ENCODE peak calls at places on chromosomes 2 and 18, in five cellular contexts. One of them, this sample, is unnamed.

GRCh38 chr2:30664761-30665358 is 142.4 kb downstream of the CAPN13 start:
- DNase-seq in fibroblast of mammary gland: peak
- DNase-seq in epithelial cell of esophagus: peak
- DNase-seq in fibroblast of lung: peak
- DNase-seq in mucosa of descending colon: no peak
- DNase-seq in this sample: peak

GRCh38 chr2:197261808-197262226 is 48.8 kb downstream of the ANKRD44 start:
- DNase-seq in fibroblast of mammary gland: no peak
- DNase-seq in epithelial cell of esophagus: no peak
- DNase-seq in fibroblast of lung: peak
- DNase-seq in mucosa of descending colon: no peak
- DNase-seq in this sample: peak

GRCh38 chr2:121907905-121908304 is 152.5 kb downstream of the TSN start:
- DNase-seq in fibroblast of mammary gland: no peak
- DNase-seq in epithelial cell of esophagus: no peak
- DNase-seq in fibroblast of lung: no peak
- DNase-seq in mucosa of descending colon: no peak
- DNase-seq in this sample: no peak

GRCh38 chr18:43279015-43279758 is 1.9 kb upstream of the SYT4 start:
- DNase-seq in fibroblast of mammary gland: peak
- DNase-seq in epithelial cell of esophagus: peak
- DNase-seq in fibroblast of lung: peak
- DNase-seq in mucosa of descending colon: no peak
- DNase-seq in this sample: peak

GRCh38 chr2:83574614-83575013 is 884.5 kb downstream of the SUCLG1 start:
- DNase-seq in fibroblast of mammary gland: no peak
- DNase-seq in epithelial cell of esophagus: no peak
- DNase-seq in fibroblast of lung: no peak
- DNase-seq in mucosa of descending colon: no peak
- DNase-seq in this sample: no peak

GRCh38 chr18:74784791-74785190 is 187.1 kb downstream of the ZNF407 start:
- DNase-seq in fibroblast of mammary gland: no peak
- DNase-seq in epithelial cell of esophagus: no peak
- DNase-seq in fibroblast of lung: no peak
- DNase-seq in mucosa of descending colon: no peak
- DNase-seq in this sample: no peak

GRCh38 chr2:48114256-48114655 is 208.0 kb upstream of the FBXO11 start:
- DNase-seq in fibroblast of mammary gland: peak
- DNase-seq in epithelial cell of esophagus: peak
- DNase-seq in fibroblast of lung: peak
- DNase-seq in mucosa of descending colon: no peak
- DNase-seq in this sample: peak

GRCh38 chr18:61893304-61893970 is 630 bp upstream of the RNF152 start:
- DNase-seq in fibroblast of mammary gland: peak
- DNase-seq in epithelial cell of esophagus: peak
- DNase-seq in fibroblast of lung: peak
- DNase-seq in mucosa of descending colon: peak
- DNase-seq in this sample: peak

GRCh38 chr2:206164261-206164862 is 4.7 kb downstream of the EEF1B2 start:
- DNase-seq in fibroblast of mammary gland: peak
- DNase-seq in epithelial cell of esophagus: peak
- DNase-seq in fibroblast of lung: peak
- DNase-seq in mucosa of descending colon: no peak
- DNase-seq in this sample: peak

GRCh38 chr18:80012714-80013113 is 21.5 kb upstream of the RBFA start:
- DNase-seq in fibroblast of mammary gland: no peak
- DNase-seq in epithelial cell of esophagus: no peak
- DNase-seq in fibroblast of lung: no peak
- DNase-seq in mucosa of descending colon: no peak
- DNase-seq in this sample: no peak

GRCh38 chr2:160087854-160088745 is 25.7 kb upstream of the PLA2R1 start:
- DNase-seq in fibroblast of mammary gland: peak
- DNase-seq in epithelial cell of esophagus: peak
- DNase-seq in fibroblast of lung: no peak
- DNase-seq in mucosa of descending colon: no peak
- DNase-seq in this sample: no peak
- TF ChIP-seq CTCF in fibroblast of mammary gland: peak
- TF ChIP-seq CTCF in epithelial cell of esophagus: peak
- TF ChIP-seq CTCF in fibroblast of lung: no peak
- TF ChIP-seq CTCF in mucosa of descending colon: no peak
- TF ChIP-seq CTCF in this sample: peak

DNA sequence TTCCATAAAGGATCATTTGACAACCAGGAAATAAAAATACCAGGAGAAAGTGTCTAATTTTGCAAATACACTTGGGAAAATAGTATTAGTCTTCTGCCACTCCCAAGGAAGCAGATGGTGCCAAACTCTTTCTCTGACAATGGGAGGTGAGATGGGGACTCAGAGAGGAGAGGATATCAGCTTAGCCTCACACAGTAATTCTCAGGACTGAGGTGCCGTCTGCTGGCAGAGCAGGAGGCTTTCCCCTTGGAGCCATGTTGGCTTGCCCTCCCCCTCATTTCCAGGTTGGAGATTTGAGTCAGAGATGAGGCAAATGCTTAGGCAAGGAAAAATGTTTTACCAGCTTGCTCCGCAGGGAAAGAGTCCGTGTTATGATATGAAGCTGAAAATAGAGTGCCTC is 107.6 kb upstream of the CELF4 start:
- DNase-seq in fibroblast of mammary gland: no peak
- DNase-seq in epithelial cell of esophagus: no peak
- DNase-seq in fibroblast of lung: no peak
- DNase-seq in mucosa of descending colon: no peak
- DNase-seq in this sample: no peak
- TF ChIP-seq CTCF in fibroblast of mammary gland: no peak
- TF ChIP-seq CTCF in epithelial cell of esophagus: no peak
- TF ChIP-seq CTCF in fibroblast of lung: no peak
- TF ChIP-seq CTCF in mucosa of descending colon: no peak
- TF ChIP-seq CTCF in this sample: no peak

DNA sequence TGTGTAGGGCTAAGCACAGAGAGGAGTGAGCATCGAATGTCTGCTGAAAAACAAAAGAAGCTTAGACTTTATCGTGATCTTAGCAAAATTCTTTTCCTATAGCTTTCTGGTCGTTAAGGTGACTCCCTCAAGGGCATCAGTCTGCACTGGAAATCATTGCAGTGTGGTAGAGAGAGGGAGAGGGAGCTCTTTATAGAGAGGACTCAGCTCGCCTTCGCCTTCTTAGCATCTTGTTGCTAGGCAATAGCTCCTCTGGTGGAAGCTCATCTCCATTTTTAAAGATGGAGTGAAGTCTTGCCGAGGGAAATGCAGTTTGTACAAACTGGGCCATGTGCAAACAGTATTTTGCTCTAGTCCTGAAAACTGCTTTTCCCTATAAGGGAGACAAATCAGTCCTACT is 62.9 kb upstream of the SLC38A11 start:
- DNase-seq in fibroblast of mammary gland: no peak
- DNase-seq in epithelial cell of esophagus: no peak
- DNase-seq in fibroblast of lung: peak
- DNase-seq in mucosa of descending colon: no peak
- DNase-seq in this sample: peak
- TF ChIP-seq CTCF in fibroblast of mammary gland: no peak
- TF ChIP-seq CTCF in epithelial cell of esophagus: no peak
- TF ChIP-seq CTCF in fibroblast of lung: no peak
- TF ChIP-seq CTCF in mucosa of descending colon: no peak
- TF ChIP-seq CTCF in this sample: no peak

DNA sequence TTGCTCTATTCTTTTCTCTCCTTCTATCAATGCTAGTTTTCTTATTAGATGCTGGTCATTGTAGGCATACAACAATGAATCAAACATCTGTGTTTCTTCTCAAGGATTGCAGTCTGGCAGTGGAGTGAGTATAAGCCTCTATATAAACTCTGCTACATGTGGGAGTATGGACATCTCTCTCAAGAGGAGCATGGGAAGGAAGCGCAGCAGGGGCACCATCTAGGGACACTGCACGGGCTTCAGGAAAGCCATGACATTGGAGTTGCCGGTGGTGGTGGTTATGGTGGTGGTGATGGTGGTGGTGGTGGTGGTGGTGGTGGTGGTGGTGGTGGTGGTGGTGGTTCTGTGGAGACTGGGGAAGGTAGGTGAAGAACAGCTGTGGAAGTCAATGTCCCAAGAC is 462.6 kb downstream of the RNF144A start:
- DNase-seq in fibroblast of mammary gland: no peak
- DNase-seq in epithelial cell of esophagus: no peak
- DNase-seq in fibroblast of lung: no peak
- DNase-seq in mucosa of descending colon: no peak
- DNase-seq in this sample: no peak
- TF ChIP-seq CTCF in fibroblast of mammary gland: no peak
- TF ChIP-seq CTCF in epithelial cell of esophagus: no peak
- TF ChIP-seq CTCF in fibroblast of lung: no peak
- TF ChIP-seq CTCF in mucosa of descending colon: no peak
- TF ChIP-seq CTCF in this sample: no peak